ENCODE peak calls at places on chromosomes 12 and 14, in seven cellular contexts. P, S, R, U, M, B and G are unnamed samples.

GRCh38 chr12:27434673-27435565 is 11.6 kb upstream of the SMCO2 start:
- DNase-seq in B (peak), M (no peak), R (peak), S (peak), U (peak), P (no peak), G (no peak)

GRCh38 chr12:66321433-66321832 is 19.1 kb downstream of the HELB start:
- DNase-seq in B (peak), P (no peak), S (no peak), M (no peak), R (no peak), U (no peak), G (no peak)

GRCh38 chr12:15274561-15274967 is 47.7 kb upstream of the PTPRO start:
- DNase-seq in S (no peak), R (no peak), U (no peak), P (no peak), B (peak), M (no peak), G (no peak)

GRCh38 chr12:102816816-102817434 is 100.1 kb downstream of the PAH start:
- DNase-seq in R (no peak), U (peak), P (peak), M (no peak), S (peak), B (peak), G (no peak)

GRCh38 chr12:57765003-57765697 is 1.7 kb downstream of the CYP27B1 start:
- DNase-seq in U (peak), R (no peak), B (peak), M (no peak), P (no peak), S (peak), G (no peak)

GRCh38 chr14:61330511-61330910 is 9.1 kb downstream of the PRKCH start:
- DNase-seq in S (no peak), B (no peak), U (no peak), R (no peak), M (no peak), P (no peak), G (no peak)

GRCh38 chr12:643478-644292 is 19.6 kb downstream of the NINJ2 start:
- DNase-seq in R (no peak), U (peak), M (no peak), S (peak), B (no peak), P (no peak), G (no peak)

GRCh38 chr12:105455250-105455649 is 124.8 kb downstream of the C12orf75 start:
- DNase-seq in R (no peak), B (no peak), M (no peak), P (no peak), S (no peak), U (no peak), G (no peak)

GRCh38 chr14:93073833-93074769 is 41.6 kb downstream of the ITPK1 start:
- DNase-seq in P (no peak), B (peak), R (no peak), S (peak), M (no peak), U (no peak), G (no peak)

GRCh38 chr12:131380961-131381705 is 329.8 kb upstream of the SFSWAP start:
- DNase-seq in U (no peak), R (no peak), P (no peak), B (no peak), S (no peak), M (no peak), G (no peak)

GRCh38 chr12:103331643-103332042 is 164.1 kb downstream of the C12orf42 start:
- DNase-seq in U (no peak), S (no peak), M (no peak), R (no peak), P (no peak), B (no peak), G (no peak)

GRCh38 chr12:125436686-125437085 is 371.5 kb downstream of the AACS start:
- DNase-seq in S (no peak), M (no peak), R (no peak), U (no peak), P (no peak), B (no peak), G (no peak)

GRCh38 chr14:66624319-66624937 is 116.5 kb downstream of the GPHN start:
- DNase-seq in R (peak), P (peak), S (peak), B (peak), U (peak), M (no peak), G (no peak)

GRCh38 chr14:105525861-105526780 is at the start of gene TMEM121:
- DNase-seq in B (peak), R (no peak), M (no peak), S (no peak), P (peak), U (peak), G (no peak)

GRCh38 chr12:25957898-25958253 is 606 bp upstream of the RASSF8 start:
- DNase-seq in R (no peak), M (no peak), B (peak), P (no peak), U (peak), S (peak), G (no peak)

GRCh38 chr12:115267464-115267863 is 583.5 kb upstream of the TBX3 start:
- DNase-seq in R (no peak), U (no peak), P (no peak), B (no peak), M (no peak), S (no peak), G (no peak)

GRCh38 chr14:25010471-25010870 is 39.5 kb downstream of the STXBP6 start:
- DNase-seq in S (no peak), U (no peak), P (no peak), B (no peak), R (no peak), M (no peak), G (no peak)